ENCODE peak calls at places on chromosome 22, in nine cellular contexts. K, Y, E, S, Q, M, U, A and X are unnamed samples.

GRCh38 chr22:21960200-21961126 is 7.8 kb upstream of the PPM1F start:
- DNase-seq in K (no peak), Y (no peak), E (no peak), S (no peak), Q (no peak), M (no peak), U (no peak), A (no peak), X (no peak)

GRCh38 chr22:47372111-47372581 is 609.7 kb downstream of the TBC1D22A start:
- DNase-seq in K (no peak), Y (no peak), E (no peak), S (no peak), Q (no peak), M (no peak), U (no peak), A (no peak), X (no peak)

GRCh38 chr22:22673099-22673498 is 28.7 kb downstream of the GGTLC2 start:
- DNase-seq in K (no peak), Y (no peak), E (no peak), S (no peak), Q (no peak), M (no peak), U (no peak), A (no peak), X (no peak)

GRCh38 chr22:38823637-38824036 is 20.2 kb downstream of the NPTXR start:
- DNase-seq in K (no peak), Y (no peak), E (no peak), S (no peak), Q (no peak), M (no peak), U (no peak), A (no peak), X (no peak)

GRCh38 chr22:50522806-50523438 is 2.5 kb downstream of the SCO2 start:
- DNase-seq in K (no peak), Y (no peak), E (no peak), S (no peak), Q (no peak), M (peak; percentile 51), U (no peak), A (no peak), X (no peak)

GRCh38 chr22:21031545-21032036 is 770 bp downstream of the SLC7A4 start:
- DNase-seq in K (no peak), Y (no peak), E (no peak), S (no peak), Q (no peak), M (no peak), U (no peak), A (no peak), X (no peak)

GRCh38 chr22:45007247-45007945 is 2.4 kb downstream of the PHF21B start:
- DNase-seq in K (no peak), Y (no peak), E (no peak), S (no peak), Q (peak; percentile 23), M (no peak), U (peak; percentile 18), A (peak; percentile 33), X (no peak)

GRCh38 chr22:48494968-48495750 is 1332.5 kb downstream of the BRD1 start:
- DNase-seq in K (no peak), Y (no peak), E (no peak), S (no peak), Q (no peak), M (peak; percentile 38), U (no peak), A (no peak), X (no peak)

GRCh38 chr22:39237276-39238123 is 7.3 kb downstream of the PDGFB start:
- DNase-seq in K (no peak), Y (no peak), E (no peak), S (no peak), Q (no peak), M (no peak), U (no peak), A (no peak), X (no peak)

GRCh38 chr22:46053563-46054090 is 76.7 kb upstream of the WNT7B start:
- DNase-seq in K (peak; percentile 56), Y (peak; percentile 79), E (peak; percentile 84), S (no peak), Q (peak; percentile 85), M (peak; percentile 86), U (peak; percentile 69), A (peak; percentile 74), X (no peak)

GRCh38 chr22:48511781-48512327 is 1315.8 kb downstream of the BRD1 start:
- DNase-seq in K (no peak), Y (no peak), E (no peak), S (no peak), Q (no peak), M (no peak), U (no peak), A (no peak), X (no peak)

GRCh38 chr22:24510694-24511625 is 15.8 kb downstream of the UPB1 start:
- DNase-seq in K (no peak), Y (no peak), E (no peak), S (no peak), Q (no peak), M (peak; percentile 57), U (no peak), A (peak; percentile 88), X (no peak)

GRCh38 chr22:49567894-49568750 is 259.6 kb downstream of the BRD1 start:
- DNase-seq in K (no peak), Y (no peak), E (peak; percentile 2), S (no peak), Q (no peak), M (peak; percentile 39), U (no peak), A (no peak), X (no peak)

GRCh38 chr22:49671331-49672012 is 156.2 kb downstream of the BRD1 start:
- DNase-seq in K (no peak), Y (no peak), E (no peak), S (no peak), Q (no peak), M (peak; percentile 31), U (no peak), A (no peak), X (no peak)

GRCh38 chr22:47047321-47048122 is 285.1 kb downstream of the TBC1D22A start:
- DNase-seq in K (no peak), Y (no peak), E (no peak), S (no peak), Q (peak; percentile 1), M (peak; percentile 26), U (no peak), A (no peak), X (no peak)

GRCh38 chr22:50691521-50691920 is 18.9 kb downstream of the SHANK3 start:
- DNase-seq in K (peak; percentile 8), Y (no peak), E (peak; percentile 23), S (no peak), Q (no peak), M (peak; percentile 24), U (no peak), A (peak; percentile 62), X (no peak)

GRCh38 chr22:26139320-26139719 is 29.9 kb upstream of the SEZ6L start:
- DNase-seq in K (no peak), Y (no peak), E (no peak), S (no peak), Q (peak; percentile 14), M (peak; percentile 46), U (no peak), A (no peak), X (no peak)

DNA sequence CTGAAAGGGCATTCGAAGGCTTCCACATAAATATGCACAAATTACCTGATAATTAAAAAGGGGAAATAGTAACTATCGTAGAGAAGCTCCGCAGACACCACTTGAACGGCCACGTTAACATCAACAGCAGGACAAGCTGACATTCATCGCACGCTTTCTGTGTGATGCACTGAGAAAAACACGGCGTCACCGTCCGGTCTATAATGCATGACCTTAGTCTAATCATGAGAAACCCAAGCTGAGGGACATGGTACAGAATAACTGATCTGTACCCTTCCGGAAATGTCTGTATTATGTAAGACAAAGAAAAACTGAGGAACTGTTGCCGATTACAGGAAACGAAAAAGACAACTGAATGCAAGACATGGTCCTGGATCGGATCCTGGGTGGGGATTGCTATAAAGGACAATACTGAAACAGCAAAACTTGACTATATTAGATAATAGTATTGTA is 678 bp upstream of the RANGAP1 start:
- DNase-seq in K (no peak), Y (no peak), E (no peak), S (no peak), Q (no peak), M (no peak), U (no peak), A (peak; percentile 33), X (no peak)
- H3K27ac ChIP-seq in K (peak overlapping the region; percentile 99), Y (peak overlapping the region; percentile 93), E (peak overlapping the region; percentile 91), S (peak overlapping the region; percentile 53), Q (peak overlapping the region; percentile 80), M (peak overlapping the region; percentile 37), U (peak overlapping the region; percentile 96), A (peak overlapping the region; percentile 6), X (peak overlapping the region; percentile 99)

GRCh38 chr22:32534252-32535215 is 59.9 kb downstream of the FBXO7 start:
- DNase-seq in K (no peak), Y (no peak), E (peak; percentile 39), S (no peak), Q (peak; percentile 59), M (no peak), U (no peak), A (no peak), X (no peak)
- H3K27ac ChIP-seq in K (no peak overlapping the region), Y (peak overlapping the region; percentile 71), E (peak overlapping the region; percentile 40), S (no peak overlapping the region), Q (peak overlapping the region; percentile 85), M (no peak overlapping the region), U (peak overlapping the region; percentile 59), A (no peak overlapping the region), X (no peak overlapping the region)

GRCh38 chr22:41000941-41001721 is 50.0 kb downstream of the RBX1 start:
- DNase-seq in K (no peak), Y (no peak), E (no peak), S (no peak), Q (no peak), M (no peak), U (no peak), A (no peak), X (no peak)
- H3K27ac ChIP-seq in K (no peak overlapping the region), Y (no peak overlapping the region), E (no peak overlapping the region), S (no peak overlapping the region), Q (no peak overlapping the region), M (no peak overlapping the region), U (no peak overlapping the region), A (no peak overlapping the region), X (no peak overlapping the region)

GRCh38 chr22:30211124-30211820 is 35.3 kb downstream of the LIF start:
- DNase-seq in K (no peak), Y (no peak), E (no peak), S (no peak), Q (no peak), M (no peak), U (no peak), A (no peak), X (no peak)

GRCh38 chr22:30210235-30210831 is 36.2 kb downstream of the LIF start:
- DNase-seq in K (no peak), Y (peak; percentile 77), E (no peak), S (no peak), Q (no peak), M (no peak), U (peak; percentile 68), A (peak; percentile 84), X (peak; percentile 83)

GRCh38 chr22:30214703-30215405 is 31.7 kb downstream of the LIF start:
- DNase-seq in K (no peak), Y (no peak), E (no peak), S (no peak), Q (no peak), M (no peak), U (no peak), A (no peak), X (no peak)

GRCh38 chr22:30212363-30212995 is 34.1 kb downstream of the LIF start:
- DNase-seq in K (no peak), Y (peak; percentile 80), E (peak; percentile 29), S (peak; percentile 70), Q (peak; percentile 47), M (peak; percentile 87), U (peak; percentile 81), A (peak; percentile 90), X (peak; percentile 94)

GRCh38 chr22:30212996-30213441 is 33.5 kb downstream of the LIF start:
- DNase-seq in K (no peak), Y (no peak), E (no peak), S (no peak), Q (no peak), M (no peak), U (peak; percentile 30), A (peak; percentile 93), X (no peak)
- H3K27ac ChIP-seq in K (no peak overlapping the region), Y (peak overlapping the region; percentile 72), E (no peak overlapping the region), S (peak overlapping the region; percentile 84), Q (no peak overlapping the region), M (no peak overlapping the region), U (peak overlapping the region; percentile 100), A (no peak overlapping the region), X (peak overlapping the region; percentile 80)